ENCODE peak calls at places on chromosomes 11 and 22, in four cellular contexts. O, T, G and K are unnamed samples.

GRCh38 chr22:24037851-24038765 is 27.0 kb downstream of the CABIN1 start:
- DNase-seq in G (no peak), T (peak; percentile 12), O (no peak), K (no peak)

GRCh38 chr11:29336727-29337212 is 680.1 kb downstream of the KCNA4 start:
- DNase-seq in T (no peak), O (no peak), G (no peak), K (no peak)

GRCh38 chr22:39247379-39247778 is 2.6 kb upstream of the PDGFB start:
- DNase-seq in G (no peak), O (no peak), T (no peak), K (no peak)

GRCh38 chr11:16418698-16419097 is 62.4 kb upstream of the SOX6 start:
- DNase-seq in O (no peak), G (no peak), T (no peak), K (no peak)

GRCh38 chr11:6771926-6772898 is at the start of gene OR2AG2:
- DNase-seq in G (no peak), T (no peak), O (no peak), K (no peak)

GRCh38 chr22:33605201-33605600 is 315.1 kb downstream of the LARGE1 start:
- DNase-seq in G (peak; percentile 4), T (no peak), O (no peak), K (no peak)

GRCh38 chr22:42399315-42400271 is 32.6 kb downstream of the NFAM1 start:
- DNase-seq in G (no peak), O (no peak), T (no peak), K (no peak)

GRCh38 chr22:41768420-41768819 is 32.1 kb upstream of the CCDC134 start:
- DNase-seq in G (no peak), O (no peak), T (no peak), K (peak; percentile 83)

GRCh38 chr22:49749885-49750510 is 77.7 kb downstream of the BRD1 start:
- DNase-seq in O (no peak), T (no peak), G (no peak), K (no peak)

GRCh38 chr22:17802411-17802810 is 28.1 kb upstream of the BID start:
- DNase-seq in G (no peak), T (no peak), O (no peak), K (no peak)

GRCh38 chr11:120303004-120303637 is 22.0 kb upstream of the TLCD5 start:
- DNase-seq in G (peak; percentile 70), T (peak; percentile 32), O (peak; percentile 24), K (peak; percentile 77)

GRCh38 chr11:65900125-65900898 is at the start of gene FOSL1:
- DNase-seq in T (peak; percentile 92), O (peak; percentile 76), G (peak; percentile 90), K (peak; percentile 94)

GRCh38 chr22:25085930-25086901 is 113.4 kb upstream of the CRYBB3 start:
- DNase-seq in T (no peak), O (no peak), G (no peak), K (peak; percentile 44)

GRCh38 chr11:33116535-33116934 is 44.7 kb downstream of the CSTF3 start:
- DNase-seq in G (no peak), T (no peak), O (no peak), K (no peak)

GRCh38 chr11:110501428-110501827 is 71.7 kb downstream of the FDX1 start:
- DNase-seq in T (no peak), O (no peak), G (no peak), K (no peak)

GRCh38 chr11:127002669-127003259 is 2.2 kb upstream of the KIRREL3 start:
- DNase-seq in T (no peak), O (no peak), G (no peak), K (no peak)

GRCh38 chr11:91406009-91406408 is 818.6 kb upstream of the FAT3 start:
- DNase-seq in G (no peak), T (no peak), O (no peak), K (no peak)

GRCh38 chr22:29479417-29480261 is at the start of gene NEFH:
- DNase-seq in O (no peak), G (no peak), T (no peak), K (no peak)

GRCh38 chr22:45226681-45227186 is 14.0 kb downstream of the KIAA0930 start:
- DNase-seq in T (no peak), O (no peak), G (no peak), K (no peak)

GRCh38 chr11:6621711-6622211 is 2.5 kb upstream of the TPP1 start:
- DNase-seq in T (no peak), G (no peak), O (no peak), K (no peak)

GRCh38 chr11:3119141-3119821 is 45.8 kb downstream of the OSBPL5 start:
- DNase-seq in G (no peak), T (no peak), O (no peak), K (no peak)

GRCh38 chr22:30290318-30290678 is 993 bp upstream of the CASTOR1 start:
- DNase-seq in T (no peak), O (no peak), G (no peak), K (no peak)

GRCh38 chr22:46971141-46971775 is 208.8 kb downstream of the TBC1D22A start:
- DNase-seq in O (no peak), G (no peak), T (no peak), K (no peak)

GRCh38 chr22:28442951-28443876 is 236.4 kb downstream of the TTC28 start:
- DNase-seq in G (peak; percentile 60), O (no peak), T (no peak), K (peak; percentile 62)

GRCh38 chr22:44685384-44686056 is 16.5 kb upstream of the PRR5 start:
- DNase-seq in G (peak; percentile 35), O (peak; percentile 65), T (peak; percentile 83), K (peak; percentile 73)

GRCh38 chr11:40129276-40129675 is 1330.2 kb downstream of the LRRC4C start:
- DNase-seq in O (no peak), G (no peak), T (no peak), K (peak; percentile 10)

GRCh38 chr11:102010776-102011500 is 36.3 kb upstream of the CFAP300 start:
- DNase-seq in O (no peak), T (no peak), G (peak; percentile 79), K (peak; percentile 87)

GRCh38 chr11:120344302-120345004 is 8.2 kb downstream of the ARHGEF12 start:
- DNase-seq in G (no peak), T (peak; percentile 79), O (no peak), K (peak; percentile 64)

GRCh38 chr11:17845431-17845881 is 110.9 kb downstream of the KCNC1 start:
- DNase-seq in G (peak; percentile 74), O (no peak), T (no peak), K (no peak)

GRCh38 chr22:44776535-44777363 is 24.4 kb downstream of the ARHGAP8 start:
- DNase-seq in O (no peak), G (no peak), T (no peak), K (no peak)

GRCh38 chr11:45383229-45383628 is 97.1 kb upstream of the SYT13 start:
- DNase-seq in O (no peak), T (no peak), G (no peak), K (peak; percentile 35)

GRCh38 chr22:39173787-39174497 is 21.5 kb upstream of the CBX7 start:
- DNase-seq in G (no peak), O (peak; percentile 23), T (peak; percentile 59), K (no peak)

GRCh38 chr22:39526736-39527171 is 5.8 kb downstream of the RPS19BP1 start:
- DNase-seq in G (no peak), O (no peak), T (no peak), K (no peak)

GRCh38 chr11:44737222-44737621 is 10.5 kb downstream of the TSPAN18 start:
- DNase-seq in O (no peak), G (no peak), T (no peak), K (no peak)

GRCh38 chr11:82533628-82534353 is 199.9 kb downstream of the FAM181B start:
- DNase-seq in T (no peak), G (no peak), O (no peak), K (no peak)